ENCODE peak calls at places on chromosome 5, in five cellular contexts. Q, U, C, P and W are unnamed samples.

GRCh38 chr5:149731617-149732400 is 1.7 kb downstream of the PPARGC1B start:
- DNase-seq in C (peak), U (peak), P (peak), Q (peak), W (peak)

GRCh38 chr5:56145106-56145505 is 88.0 kb downstream of the ANKRD55 start:
- DNase-seq in U (no peak), C (no peak), P (no peak), Q (no peak), W (no peak)

GRCh38 chr5:168553377-168554130 is 24.4 kb downstream of the FBLL1 start:
- DNase-seq in Q (no peak), U (no peak), P (no peak), C (no peak), W (no peak)

GRCh38 chr5:80326468-80326867 is 6.7 kb downstream of the SPZ1 start:
- DNase-seq in P (no peak), Q (no peak), U (no peak), C (no peak), W (no peak)

GRCh38 chr5:42059291-42059690 is 134.2 kb downstream of the FBXO4 start:
- DNase-seq in C (no peak), Q (no peak), P (no peak), U (peak), W (no peak)

GRCh38 chr5:91151947-91152346 is 231.2 kb downstream of the ARRDC3 start:
- DNase-seq in Q (peak), P (peak), U (peak), C (peak), W (peak)

GRCh38 chr5:105952875-105953274 is 1717.9 kb downstream of the EFNA5 start:
- DNase-seq in P (no peak), U (no peak), Q (no peak), C (no peak), W (no peak)

GRCh38 chr5:112418412-112419049 is 546 bp downstream of the EPB41L4A start:
- DNase-seq in U (peak), C (no peak), P (no peak), Q (no peak), W (no peak)

GRCh38 chr5:84378420-84378819 is 6.3 kb downstream of the EDIL3 start:
- DNase-seq in P (no peak), U (peak), Q (no peak), C (no peak), W (no peak)

GRCh38 chr5:97801497-97801896 is 618.5 kb upstream of the RIOK2 start:
- DNase-seq in U (no peak), Q (no peak), P (no peak), C (no peak), W (no peak)

GRCh38 chr5:40033411-40033810 is 608.6 kb upstream of the DAB2 start:
- DNase-seq in U (no peak), Q (no peak), C (no peak), P (no peak), W (no peak)

GRCh38 chr5:129112295-129112694 is 17.7 kb downstream of the ISOC1 start:
- DNase-seq in Q (no peak), P (no peak), U (no peak), C (no peak), W (no peak)

GRCh38 chr5:89968870-89969472 is 440.6 kb downstream of the CETN3 start:
- DNase-seq in U (peak), Q (peak), P (no peak), C (peak), W (no peak)

GRCh38 chr5:80230269-80230992 is 25.4 kb downstream of the SERINC5 start:
- DNase-seq in Q (no peak), P (no peak), U (no peak), C (no peak), W (no peak)

GRCh38 chr5:39076757-39077475 is 2.7 kb upstream of the RICTOR start:
- DNase-seq in P (no peak), Q (no peak), U (peak), C (no peak), W (no peak)

GRCh38 chr5:82792001-82792615 is 285.1 kb downstream of the TMEM167A start:
- DNase-seq in C (no peak), P (no peak), Q (no peak), U (no peak), W (no peak)

GRCh38 chr5:124908603-124909451 is 162.4 kb upstream of the ZNF608 start:
- DNase-seq in C (no peak), U (no peak), Q (no peak), P (peak), W (no peak)

GRCh38 chr5:107486489-107486888 is 184.2 kb downstream of the EFNA5 start:
- DNase-seq in U (peak), Q (no peak), P (no peak), C (no peak), W (no peak)

GRCh38 chr5:114237766-114238165 is 124.1 kb upstream of the KCNN2 start:
- DNase-seq in P (no peak), C (no peak), Q (no peak), U (peak), W (no peak)

GRCh38 chr5:115735108-115735998 is 81.1 kb downstream of the CDO1 start:
- DNase-seq in P (no peak), Q (no peak), C (peak), U (no peak), W (no peak)

GRCh38 chr5:123450641-123451421 is 27.6 kb upstream of the CEP120 start:
- DNase-seq in Q (no peak), U (peak), C (no peak), P (peak), W (no peak)

GRCh38 chr5:166726406-166726805 is 1565.0 kb upstream of the WWC1 start:
- DNase-seq in U (no peak), C (no peak), Q (no peak), P (no peak), W (no peak)

GRCh38 chr5:167857321-167857720 is 434.1 kb upstream of the WWC1 start:
- DNase-seq in Q (no peak), P (no peak), U (no peak), C (no peak), W (no peak)

GRCh38 chr5:38404667-38405276 is 146.4 kb downstream of the EGFLAM start:
- DNase-seq in P (peak), U (no peak), Q (no peak), C (no peak), W (no peak)

GRCh38 chr5:74311961-74312360 is 328.6 kb downstream of the ENC1 start:
- DNase-seq in C (peak), U (no peak), P (no peak), Q (no peak), W (no peak)

GRCh38 chr5:166907314-166907713 is 1384.1 kb upstream of the WWC1 start:
- DNase-seq in P (no peak), Q (no peak), U (peak), C (no peak), W (no peak)

GRCh38 chr5:3642231-3642630 is 46.6 kb downstream of the IRX1 start:
- DNase-seq in Q (no peak), C (no peak), P (no peak), U (no peak), W (no peak)

GRCh38 chr5:149410071-149410470 is 31.0 kb upstream of the IL17B start:
- DNase-seq in C (no peak), U (no peak), P (no peak), Q (no peak), W (no peak)

GRCh38 chr5:43020294-43020711 is 19.8 kb downstream of the ANXA2R start:
- DNase-seq in U (no peak), P (no peak), Q (no peak), C (no peak), W (no peak)

GRCh38 chr5:157280927-157281326 is 15.0 kb downstream of the CYFIP2 start:
- DNase-seq in P (no peak), Q (no peak), C (no peak), U (peak), W (no peak)

GRCh38 chr5:24385617-24386016 is 259.2 kb downstream of the CDH10 start:
- DNase-seq in P (no peak), U (no peak), C (no peak), Q (no peak), W (no peak)

GRCh38 chr5:79727722-79728355 is 38.2 kb downstream of the CMYA5 start:
- DNase-seq in C (no peak), P (no peak), Q (no peak), U (no peak), W (no peak)

GRCh38 chr5:178163772-178164735 is 10.4 kb upstream of the NHP2 start:
- DNase-seq in P (peak), U (peak), C (peak), Q (peak), W (peak)

GRCh38 chr5:56610093-56610698 is 205.2 kb upstream of the MAP3K1 start:
- DNase-seq in U (no peak), Q (no peak), P (no peak), C (no peak), W (no peak)

GRCh38 chr5:144433140-144433822 is 262.6 kb downstream of the KCTD16 start:
- DNase-seq in C (no peak), P (no peak), Q (no peak), U (no peak), W (no peak)

GRCh38 chr5:119411935-119412623 is 40.2 kb upstream of the HSD17B4 start:
- DNase-seq in U (peak), Q (peak), P (peak), C (peak), W (no peak)

GRCh38 chr5:37283214-37283820 is 34.1 kb upstream of the CPLANE1 start:
- DNase-seq in P (no peak), U (no peak), C (no peak), Q (no peak), W (no peak)
- H3K4me3 ChIP-seq in P (no peak), U (no peak), C (no peak), Q (no peak), W (no peak)

GRCh38 chr5:180648658-180649296 is 623 bp downstream of the FLT4 start:
- DNase-seq in U (no peak), Q (no peak), C (no peak), P (peak), W (no peak)
- H3K4me3 ChIP-seq in U (no peak), Q (peak), C (peak), P (peak), W (peak)

GRCh38 chr5:116970318-116970717 is 395.7 kb upstream of the SEMA6A start:
- DNase-seq in Q (no peak), P (peak), U (no peak), C (no peak), W (no peak)
- H3K4me3 ChIP-seq in Q (no peak), P (no peak), U (no peak), C (no peak), W (no peak)

GRCh38 chr5:101995585-101995984 is 300.5 kb downstream of the SLCO4C1 start:
- DNase-seq in U (no peak), Q (no peak), P (no peak), C (no peak), W (no peak)

GRCh38 chr5:101997235-101997634 is 298.8 kb downstream of the SLCO4C1 start:
- DNase-seq in P (no peak), C (no peak), Q (no peak), U (no peak), W (no peak)

GRCh38 chr5:101989659-101990058 is 306.4 kb downstream of the SLCO4C1 start:
- DNase-seq in U (no peak), Q (no peak), C (no peak), P (no peak), W (no peak)

DNA sequence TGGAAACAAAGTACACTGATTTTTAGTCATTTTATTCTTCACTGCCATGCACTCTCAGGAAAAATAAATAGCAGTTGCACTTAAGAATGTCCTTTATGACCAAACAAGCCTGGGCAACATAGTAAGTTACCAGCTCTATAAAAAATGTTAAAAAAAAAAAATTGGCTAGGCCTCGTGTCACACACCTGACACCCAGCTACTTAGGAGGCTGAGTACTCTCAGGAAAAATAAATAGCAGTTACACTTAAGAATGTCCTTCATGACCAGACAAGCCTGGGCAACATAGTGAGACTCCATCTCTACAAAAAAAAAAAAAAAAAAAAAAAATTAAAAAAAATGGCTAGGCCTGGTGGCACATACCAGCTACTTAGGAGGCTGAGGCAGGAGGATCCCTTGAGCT is 304.6 kb downstream of the SLCO4C1 start:
- DNase-seq in Q (no peak), U (no peak), P (no peak), C (no peak), W (no peak)
- H3K4me3 ChIP-seq in Q (no peak), U (no peak), P (no peak), C (no peak), W (no peak)

GRCh38 chr5:5751987-5752386 is 329.5 kb downstream of the ICE1 start:
- DNase-seq in Q (no peak), U (no peak), C (no peak), P (no peak), W (no peak)
- H3K4me3 ChIP-seq in Q (no peak), U (no peak), C (no peak), P (no peak), W (no peak)

GRCh38 chr5:138542120-138542955 is 698 bp downstream of the ETF1 start:
- DNase-seq in C (no peak), P (no peak), Q (peak), U (no peak), W (no peak)

GRCh38 chr5:138536665-138537315 is 6.2 kb downstream of the ETF1 start:
- DNase-seq in C (no peak), Q (no peak), U (no peak), P (peak), W (no peak)

GRCh38 chr5:138538943-138539627 is 4.0 kb downstream of the ETF1 start:
- DNase-seq in Q (no peak), C (no peak), P (no peak), U (no peak), W (no peak)

GRCh38 chr5:138541511-138541910 is 1.5 kb downstream of the ETF1 start:
- DNase-seq in P (no peak), Q (no peak), U (no peak), C (no peak), W (no peak)

GRCh38 chr5:138539791-138540190 is 3.2 kb downstream of the ETF1 start:
- DNase-seq in P (no peak), C (no peak), U (no peak), Q (no peak), W (no peak)
- H3K4me3 ChIP-seq in P (no peak), C (no peak), U (no peak), Q (no peak), W (no peak)

DNA sequence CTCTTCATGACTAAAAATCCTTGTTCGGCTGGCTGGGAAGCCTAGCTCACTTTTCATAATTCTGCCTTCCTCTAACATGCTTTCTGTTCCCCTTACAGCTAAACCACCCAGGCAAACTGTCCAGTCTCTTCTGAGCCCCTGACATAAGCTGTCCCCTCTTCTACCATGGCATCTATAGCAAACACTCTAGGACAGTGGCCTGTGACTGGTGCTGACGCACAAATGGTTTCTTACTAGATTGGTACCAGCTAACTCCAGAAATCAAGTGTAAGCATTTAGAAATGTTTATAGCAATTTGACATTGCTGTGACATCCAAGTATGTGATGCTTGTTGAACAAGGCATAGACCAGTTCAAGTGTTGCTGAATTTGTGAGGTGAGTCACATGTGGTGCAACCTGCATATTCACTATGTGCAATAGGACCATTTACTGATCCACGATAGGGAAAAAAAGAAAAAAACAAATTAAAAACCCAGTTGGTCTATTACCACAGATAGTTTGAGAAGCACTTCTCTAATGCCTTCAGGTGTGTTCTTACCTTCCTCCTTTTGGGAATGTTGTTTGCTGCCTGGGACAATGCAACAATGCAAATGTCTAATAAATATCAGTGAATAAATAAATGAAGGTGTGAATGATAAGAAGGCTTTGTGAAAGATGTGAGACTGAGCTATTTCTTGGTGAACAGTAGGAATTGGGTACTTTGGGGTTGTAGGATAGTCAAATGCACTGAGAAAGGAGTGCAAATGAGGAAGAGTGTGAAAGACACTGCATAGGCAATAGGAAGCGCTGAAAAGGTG is 22.4 kb downstream of the ELOVL7 start:
- DNase-seq in Q (no peak), P (no peak), C (no peak), U (no peak), W (no peak)
- H3K4me3 ChIP-seq in Q (no peak), P (no peak), C (no peak), U (no peak), W (no peak)

DNA sequence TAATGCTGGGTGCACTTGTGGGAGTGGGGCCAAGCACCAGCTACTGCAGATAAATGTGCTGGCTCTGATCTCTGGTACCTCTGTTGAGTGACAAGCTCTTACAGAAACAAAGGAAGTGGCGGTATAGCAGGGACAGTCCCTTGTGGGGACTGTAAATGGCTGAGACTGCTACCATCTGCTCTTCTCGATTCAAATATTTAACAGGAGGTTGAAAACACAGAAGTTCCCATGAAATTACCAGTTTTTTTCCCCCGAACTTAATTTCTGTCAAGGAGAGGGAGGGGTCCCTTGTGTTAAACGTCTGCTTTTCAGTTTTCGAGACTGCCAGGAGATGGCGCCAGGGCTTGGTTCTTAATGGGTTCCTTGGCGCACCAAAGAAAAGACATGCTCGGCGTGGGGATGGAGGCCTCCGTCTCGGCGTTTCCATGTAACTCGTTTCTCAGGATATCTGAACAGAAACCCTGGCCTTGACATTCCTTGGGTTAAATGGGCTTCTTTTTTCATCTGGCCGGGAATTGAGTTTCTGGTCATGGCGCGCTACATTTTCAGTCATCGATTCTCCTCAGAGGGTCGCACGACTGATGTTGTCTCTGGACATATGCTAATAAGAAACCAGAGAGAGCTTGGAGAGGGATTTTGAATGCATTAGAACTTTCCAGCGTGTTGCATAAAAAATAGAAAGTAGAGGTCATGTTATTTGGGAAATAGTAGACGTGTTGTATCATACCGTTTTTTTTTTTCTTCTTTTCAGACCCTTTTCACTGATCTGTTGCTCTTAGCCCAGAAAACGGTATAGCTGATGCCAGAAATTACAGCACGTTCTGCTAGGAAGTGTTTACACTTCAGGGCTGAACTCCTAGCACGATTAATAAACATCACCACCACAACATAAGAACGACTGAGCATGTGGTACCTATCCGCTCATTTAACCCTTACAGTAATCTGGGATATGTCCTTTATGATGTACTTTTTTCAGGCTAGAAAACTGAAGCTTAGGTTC is 64.0 kb downstream of the CARTPT start:
- DNase-seq in C (peak), P (peak), U (peak), Q (peak), W (peak)
- H3K4me3 ChIP-seq in C (peak), P (no peak), U (no peak), Q (no peak), W (peak)